ENCODE peak calls at places on chromosomes 16 and 17, in eight cellular contexts. G is stomach, Y is A549, D is uterus, M is thyroid gland, V is IMR-90, L is transverse colon, Q is body of pancreas. A is an unnamed sample.

GRCh38 chr17:4125552-4125951 is 17.3 kb downstream of the ZZEF1 start:
- DNase-seq in V (no peak), D (no peak), G (no peak), Q (no peak), Y (no peak), M (no peak), L (no peak), A (no peak)

GRCh38 chr17:1229354-1229890 is 40.8 kb upstream of the BHLHA9 start:
- DNase-seq in V (no peak), D (no peak), Q (peak; percentile 25), G (peak; percentile 71), M (peak; percentile 28), L (peak; percentile 89), Y (no peak), A (no peak)

GRCh38 chr17:14070344-14071007 is 1.2 kb downstream of the COX10 start:
- DNase-seq in M (no peak), Q (no peak), G (no peak), V (no peak), L (no peak), D (no peak), Y (no peak), A (no peak)

GRCh38 chr17:80555266-80555665 is 10.6 kb downstream of the RPTOR start:
- DNase-seq in Y (no peak), M (no peak), Q (no peak), G (no peak), V (no peak), L (no peak), D (no peak), A (no peak)

GRCh38 chr16:70660672-70661350 is 14.5 kb downstream of the IL34 start:
- DNase-seq in V (no peak), L (no peak), Y (no peak), Q (no peak), G (no peak), M (no peak), D (no peak), A (no peak)

GRCh38 chr17:65345261-65346060 is 208.3 kb downstream of the RGS9 start:
- DNase-seq in G (no peak), M (no peak), Q (no peak), L (no peak), D (no peak), Y (no peak), V (no peak), A (no peak)

GRCh38 chr17:7186241-7186640 is 7.1 kb upstream of the ASGR1 start:
- DNase-seq in G (no peak), D (no peak), Q (no peak), Y (peak; percentile 53), L (no peak), V (no peak), M (no peak), A (no peak)

GRCh38 chr16:57564571-57565270 is 22.3 kb downstream of the ADGRG5 start:
- DNase-seq in L (no peak), V (peak; percentile 62), Y (no peak), Q (no peak), M (no peak), G (no peak), D (no peak), A (no peak)

GRCh38 chr17:45098869-45099616 is 33.3 kb downstream of the PLCD3 start:
- DNase-seq in D (peak; percentile 92), M (peak; percentile 94), V (peak; percentile 66), L (peak; percentile 93), G (peak; percentile 91), Y (peak; percentile 85), Q (peak; percentile 89), A (no peak)

GRCh38 chr16:11149011-11149616 is 106.9 kb downstream of the SOCS1 start:
- DNase-seq in G (no peak), Y (no peak), M (no peak), D (no peak), Q (no peak), L (no peak), V (peak; percentile 27), A (no peak)

GRCh38 chr17:65022751-65023421 is 33.7 kb downstream of the GNA13 start:
- DNase-seq in M (no peak), Y (no peak), V (peak; percentile 70), Q (no peak), D (no peak), L (no peak), G (no peak), A (no peak)

GRCh38 chr16:31487720-31488629 is 5.1 kb downstream of the SLC5A2 start:
- DNase-seq in L (peak; percentile 81), Y (peak; percentile 26), G (peak; percentile 75), D (no peak), V (peak; percentile 28), M (peak; percentile 74), Q (peak; percentile 73), A (no peak)

GRCh38 chr17:79835953-79836951 is 3.0 kb downstream of the CBX4 start:
- DNase-seq in V (peak; percentile 19), G (peak; percentile 90), M (no peak), Q (peak; percentile 85), Y (peak; percentile 61), L (peak; percentile 87), D (no peak), A (no peak)

GRCh38 chr17:44608732-44609435 is 47.4 kb upstream of the MEIOC start:
- DNase-seq in M (no peak), Q (no peak), G (no peak), L (no peak), Y (no peak), D (no peak), V (no peak), A (no peak)

GRCh38 chr17:14304222-14304844 is 3.5 kb downstream of the HS3ST3B1 start:
- DNase-seq in Q (no peak), G (no peak), V (no peak), D (no peak), M (no peak), Y (no peak), L (no peak), A (no peak)

GRCh38 chr16:73054131-73054496 is 6.2 kb upstream of the ZFHX3 start:
- DNase-seq in M (no peak), Q (no peak), L (no peak), D (no peak), Y (peak; percentile 62), G (no peak), V (no peak), A (no peak)

GRCh38 chr16:48158296-48158695 is 2.5 kb upstream of the ABCC12 start:
- DNase-seq in M (no peak), G (no peak), V (peak; percentile 75), D (no peak), Y (peak; percentile 64), L (no peak), Q (no peak), A (no peak)

GRCh38 chr17:14123579-14124278 is 54.4 kb downstream of the COX10 start:
- DNase-seq in G (no peak), V (no peak), M (no peak), Y (no peak), L (no peak), Q (no peak), D (no peak), A (no peak)

GRCh38 chr16:67055712-67056487 is 27.0 kb downstream of the CBFB start:
- DNase-seq in M (no peak), L (no peak), Q (no peak), G (no peak), V (peak; percentile 99), Y (peak; percentile 36), D (no peak), A (no peak)

GRCh38 chr16:17561056-17561455 is 90.3 kb upstream of the XYLT1 start:
- DNase-seq in Y (no peak), V (no peak), D (no peak), L (no peak), M (peak; percentile 88), Q (peak; percentile 13), G (no peak), A (no peak)

GRCh38 chr17:61849674-61850073 is 13.7 kb downstream of the BRIP1 start:
- DNase-seq in G (no peak), Y (no peak), V (peak; percentile 58), Q (no peak), L (no peak), M (no peak), D (no peak), A (no peak)

GRCh38 chr16:84020353-84020752 is 22.2 kb downstream of the SLC38A8 start:
- DNase-seq in Y (no peak), D (no peak), G (no peak), Q (no peak), L (no peak), M (no peak), V (no peak), A (no peak)
- TF ChIP-seq POLR2A in Y (no peak), D (no peak), G (no peak), Q (no peak), L (no peak), M (no peak), V (no peak), A (no peak)

DNA sequence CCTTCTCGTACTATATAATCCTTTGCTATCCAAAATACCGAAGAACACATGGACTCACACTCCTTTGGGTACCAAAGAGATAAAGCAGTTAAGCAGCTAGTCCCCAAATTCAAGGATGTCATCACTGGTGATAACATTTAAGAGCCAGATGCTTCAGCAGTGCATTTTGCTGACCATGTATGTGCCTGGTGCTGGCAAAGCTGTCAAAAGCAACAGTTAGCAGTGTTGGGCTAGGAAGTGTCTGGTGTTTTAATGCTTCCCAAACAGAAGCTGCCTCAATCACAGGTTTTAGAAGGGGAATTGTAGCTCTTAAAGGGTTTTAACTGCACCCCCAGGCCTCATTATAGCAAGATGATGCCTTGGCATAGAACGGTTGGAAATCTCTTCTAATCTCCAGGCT is 4.7 kb downstream of the FAM117A start:
- DNase-seq in D (no peak), G (no peak), M (no peak), Q (no peak), V (no peak), L (no peak), Y (no peak), A (no peak)
- H3K4me1 ChIP-seq in D (no peaks in the 10 kb centered on the region), G (peaks cover 54% of the 10 kb centered on the region), M (peaks cover 21% of the 10 kb centered on the region), Q (peaks cover 31% of the 10 kb centered on the region), V (no peaks in the 10 kb centered on the region), L (peaks cover 43% of the 10 kb centered on the region), Y (peaks cover 4% of the 10 kb centered on the region), A (peaks cover 45% of the 10 kb centered on the region)

GRCh38 chr17:37492167-37492566 is 2.5 kb downstream of the DUSP14 start:
- DNase-seq in V (no peak), Q (no peak), Y (no peak), L (no peak), G (no peak), D (no peak), M (no peak), A (no peak)

GRCh38 chr17:37488607-37489196 is 989 bp upstream of the DUSP14 start:
- DNase-seq in G (peak; percentile 84), D (peak; percentile 89), M (peak; percentile 97), Y (peak; percentile 95), L (peak; percentile 80), Q (peak; percentile 94), V (peak; percentile 97), A (no peak)

GRCh38 chr17:37490022-37490587 is 414 bp downstream of the DUSP14 start:
- DNase-seq in D (peak; percentile 52), Q (peak; percentile 60), G (peak; percentile 63), L (peak; percentile 61), M (peak; percentile 88), Y (peak; percentile 59), V (peak; percentile 45), A (no peak)

GRCh38 chr17:37489197-37490001 is at the start of gene DUSP14:
- DNase-seq in D (peak; percentile 69), G (peak; percentile 82), V (peak; percentile 77), Y (peak; percentile 83), M (peak; percentile 83), Q (peak; percentile 84), L (peak; percentile 81), A (no peak)

GRCh38 chr17:37490638-37491614 is 1.2 kb downstream of the DUSP14 start:
- DNase-seq in G (no peak), L (peak; percentile 28), Q (peak; percentile 66), Y (peak; percentile 82), D (peak; percentile 74), M (peak; percentile 57), V (peak; percentile 93), A (no peak)
- TF ChIP-seq POLR2A in G (no peak), L (no peak), Q (no peak), Y (no peak), D (no peak), M (peak; percentile 75), V (peak; percentile 92), A (peak; percentile 31)

GRCh38 chr17:55726440-55726839 is 3.8 kb upstream of the TMEM100 start:
- DNase-seq in M (peak; percentile 52), G (peak; percentile 30), L (peak; percentile 17), Y (peak; percentile 34), V (peak; percentile 91), D (peak; percentile 60), Q (peak; percentile 38), A (no peak)
- H3K4me1 ChIP-seq in M (peaks cover 5% of the 10 kb centered on the region), G (peaks cover 58% of the 10 kb centered on the region), L (peaks cover 14% of the 10 kb centered on the region), Y (peaks cover 15% of the 10 kb centered on the region), V (peaks cover 9% of the 10 kb centered on the region), D (no peaks in the 10 kb centered on the region), Q (no peaks in the 10 kb centered on the region), A (peaks cover 47% of the 10 kb centered on the region)

A was measured in esophagus squamous epithelium.